ENCODE peak calls at places on chromosomes 6 and 20, in six cellular contexts. W, B, E, T, F and L are unnamed samples.

GRCh38 chr6:94377835-94378234 is 958.5 kb upstream of the EPHA7 start:
- ATAC-seq in W (no peak), B (no peak), E (no peak), T (no peak), F (no peak), L (no peak)

GRCh38 chr20:36862857-36863668 is 12.9 kb upstream of the TLDC2 start:
- ATAC-seq in W (peak; percentile 51), B (no peak), E (no peak), T (no peak), F (no peak), L (peak; percentile 1)

GRCh38 chr20:4052139-4052480 is 36.8 kb upstream of the RNF24 start:
- ATAC-seq in W (no peak), B (no peak), E (peak; percentile 30), T (no peak), F (no peak), L (no peak)

GRCh38 chr6:484086-484728 is 92.7 kb downstream of the IRF4 start:
- ATAC-seq in W (no peak), B (no peak), E (no peak), T (no peak), F (peak; percentile 84), L (no peak)

GRCh38 chr6:125432014-125432413 is 130.2 kb upstream of the HDDC2 start:
- ATAC-seq in W (no peak), B (no peak), E (no peak), T (no peak), F (no peak), L (no peak)

GRCh38 chr6:87174078-87174579 is 18.8 kb downstream of the ZNF292 start:
- ATAC-seq in W (no peak), B (no peak), E (no peak), T (no peak), F (peak; percentile 66), L (peak; percentile 51)

GRCh38 chr6:27888576-27888975 is 23.6 kb downstream of the OR2B2 start:
- ATAC-seq in W (no peak), B (no peak), E (no peak), T (no peak), F (no peak), L (no peak)

GRCh38 chr20:2713285-2713684 is 20.7 kb downstream of the EBF4 start:
- ATAC-seq in W (peak; percentile 75), B (peak; percentile 83), E (peak; percentile 65), T (no peak), F (peak; percentile 49), L (no peak)

GRCh38 chr6:132764370-132764769 is 6.7 kb upstream of the VNN2 start:
- ATAC-seq in W (peak; percentile 92), B (no peak), E (no peak), T (no peak), F (no peak), L (no peak)

GRCh38 chr6:107634147-107635057 is 144.5 kb downstream of the SOBP start:
- ATAC-seq in W (no peak), B (no peak), E (no peak), T (no peak), F (no peak), L (peak; percentile 43)

GRCh38 chr6:34276881-34277762 is 28.3 kb upstream of the SMIM29 start:
- ATAC-seq in W (no peak), B (peak; percentile 86), E (peak; percentile 2), T (no peak), F (no peak), L (no peak)

GRCh38 chr20:17881741-17882064 is 86.9 kb downstream of the SNX5 start:
- ATAC-seq in W (no peak), B (no peak), E (no peak), T (no peak), F (no peak), L (no peak)

GRCh38 chr6:57198926-57199636 is 23.0 kb downstream of the RAB23 start:
- ATAC-seq in W (no peak), B (peak; percentile 77), E (peak; percentile 32), T (no peak), F (peak; percentile 17), L (no peak)

GRCh38 chr6:15714658-15715057 is 51.8 kb upstream of the DTNBP1 start:
- ATAC-seq in W (no peak), B (no peak), E (no peak), T (no peak), F (no peak), L (no peak)

GRCh38 chr20:36895036-36895435 is 19.1 kb downstream of the TLDC2 start:
- ATAC-seq in W (no peak), B (no peak), E (no peak), T (no peak), F (no peak), L (no peak)

GRCh38 chr6:151805286-151805840 is 2.1 kb upstream of the ESR1 start:
- ATAC-seq in W (peak; percentile 37), B (no peak), E (no peak), T (peak; percentile 9), F (no peak), L (peak; percentile 38)

GRCh38 chr6:69988458-69989126 is 122.2 kb downstream of the COL19A1 start:
- ATAC-seq in W (no peak), B (no peak), E (no peak), T (no peak), F (peak; percentile 57), L (no peak)

GRCh38 chr20:5719861-5720401 is 30.3 kb upstream of the SHLD1 start:
- ATAC-seq in W (peak; percentile 56), B (no peak), E (peak; percentile 93), T (no peak), F (no peak), L (no peak)

GRCh38 chr20:4352348-4352747 is 337.0 kb upstream of the RNF24 start:
- ATAC-seq in W (no peak), B (no peak), E (no peak), T (no peak), F (no peak), L (no peak)

GRCh38 chr6:56324396-56324795 is 77.0 kb upstream of the COL21A1 start:
- ATAC-seq in W (no peak), B (peak; percentile 35), E (no peak), T (no peak), F (no peak), L (peak; percentile 28)

GRCh38 chr6:25179051-25179778 is 100.0 kb upstream of the CARMIL1 start:
- ATAC-seq in W (no peak), B (no peak), E (no peak), T (peak; percentile 72), F (no peak), L (peak; percentile 83)

GRCh38 chr6:144416244-144416643 is 131.1 kb downstream of the UTRN start:
- ATAC-seq in W (peak; percentile 44), B (no peak), E (no peak), T (no peak), F (no peak), L (no peak)

GRCh38 chr20:35315199-35316020 is 23.2 kb upstream of the FAM83C start:
- ATAC-seq in W (no peak), B (no peak), E (no peak), T (no peak), F (no peak), L (no peak)

GRCh38 chr6:11357285-11357684 is 124.8 kb upstream of the NEDD9 start:
- ATAC-seq in W (no peak), B (no peak), E (no peak), T (no peak), F (no peak), L (peak; percentile 27)
- TF ChIP-seq POLR2A in W (no peak), B (no peak), E (no peak), T (no peak), F (no peak), L (no peak)

GRCh38 chr6:111590209-111590955 is 15.3 kb downstream of the TRAF3IP2 start:
- ATAC-seq in W (no peak), B (no peak), E (no peak), T (no peak), F (no peak), L (no peak)

GRCh38 chr6:111591370-111591900 is 14.2 kb downstream of the TRAF3IP2 start:
- ATAC-seq in W (peak; percentile 97), B (peak; percentile 91), E (peak; percentile 92), T (peak; percentile 87), F (no peak), L (peak; percentile 95)

GRCh38 chr6:111588366-111588765 is 17.3 kb downstream of the TRAF3IP2 start:
- ATAC-seq in W (no peak), B (no peak), E (no peak), T (no peak), F (no peak), L (no peak)

GRCh38 chr6:111591901-111592461 is 13.7 kb downstream of the TRAF3IP2 start:
- ATAC-seq in W (no peak), B (no peak), E (no peak), T (no peak), F (no peak), L (no peak)

DNA sequence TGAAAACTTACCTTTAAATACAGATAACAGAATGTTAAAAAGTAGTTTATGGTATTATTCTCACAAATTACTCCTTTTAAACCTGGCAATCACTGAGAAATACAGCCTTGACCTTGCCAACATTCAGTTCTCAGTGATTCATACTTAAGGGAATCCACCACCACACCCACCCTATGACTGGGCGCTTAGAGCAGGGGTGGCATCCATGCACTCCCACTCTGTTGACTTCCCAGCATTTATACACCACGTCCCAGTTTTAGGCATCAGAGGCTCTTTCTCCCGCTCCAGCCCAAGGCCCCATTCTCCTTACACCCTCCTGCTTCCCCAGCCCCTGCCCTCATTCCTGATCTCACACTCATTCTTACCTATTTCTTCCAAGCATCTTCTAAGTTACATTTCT is 16.3 kb downstream of the TRAF3IP2 start:
- ATAC-seq in W (peak; percentile 77), B (no peak), E (no peak), T (peak; percentile 69), F (no peak), L (peak; percentile 64)
- TF ChIP-seq EP300 in W (peak; percentile 26), B (no peak), E (no peak), T (no peak), F (no peak), L (no peak)

GRCh38 chr20:38143646-38144554 is 21.2 kb downstream of the TGM2 start:
- ATAC-seq in W (peak; percentile 69), B (peak; percentile 77), E (peak; percentile 70), T (peak; percentile 27), F (peak; percentile 42), L (peak; percentile 66)
- TF ChIP-seq POLR2A in W (no peak), B (peak; percentile 69), E (no peak), T (no peak), F (no peak), L (no peak)

DNA sequence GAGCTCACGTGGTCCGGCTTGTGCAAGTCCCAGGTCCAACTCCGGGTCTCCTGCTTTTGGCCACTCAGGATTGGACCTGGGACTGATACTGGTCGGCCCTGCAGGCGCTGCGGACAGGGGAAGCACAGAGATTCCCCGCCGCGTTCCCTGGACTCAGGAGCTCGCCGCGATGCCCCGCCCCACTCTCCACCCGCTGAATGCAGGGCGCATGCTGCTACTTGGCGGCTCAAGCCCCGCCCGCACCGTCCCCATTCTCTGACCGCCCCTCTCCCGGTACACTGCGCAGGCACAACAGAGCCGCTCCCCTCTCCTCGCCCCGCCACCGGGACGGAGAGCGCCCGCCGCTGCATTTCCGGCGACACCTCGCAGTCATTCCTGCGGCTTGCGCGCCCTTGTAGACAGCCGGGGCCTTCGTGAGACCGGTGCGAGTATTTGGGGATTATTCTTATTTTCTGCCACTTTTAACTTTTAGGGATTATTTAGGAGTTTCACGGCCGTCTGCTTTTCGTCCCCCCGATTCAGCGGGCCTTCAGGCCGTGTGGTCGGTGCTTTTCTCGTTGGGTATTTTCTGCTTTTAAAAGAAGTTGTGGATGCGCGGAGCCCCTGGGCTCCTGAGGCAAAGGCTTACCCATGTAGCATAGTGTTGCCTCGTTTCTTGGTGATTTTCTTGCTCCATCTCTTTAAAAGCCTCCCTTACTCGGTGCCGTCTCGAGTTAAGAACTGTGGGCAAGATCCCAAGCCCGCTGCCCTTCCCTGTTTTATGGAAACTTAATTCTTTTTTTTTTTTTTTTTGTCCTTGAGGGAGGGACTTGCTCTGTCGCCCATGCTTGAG is at the start of gene TMEM14C:
- ATAC-seq in W (peak; percentile 99), B (peak; percentile 92), E (peak; percentile 97), T (peak; percentile 99), F (peak; percentile 99), L (peak; percentile 99)
- TF ChIP-seq EP300 in W (no peak), B (peak; percentile 58), E (no peak), T (no peak), F (peak; percentile 7), L (no peak)

GRCh38 chr6:18122128-18123093 is at the start of gene NHLRC1:
- ATAC-seq in W (peak; percentile 98), B (peak; percentile 96), E (peak; percentile 16), T (peak; percentile 97), F (peak; percentile 94), L (peak; percentile 98)
- TF ChIP-seq POLR2A in W (peak; percentile 64), B (no peak), E (no peak), T (no peak), F (peak; percentile 74), L (peak; percentile 39)